ENCODE peak calls at places on chromosomes 11 and 22, in ten cellular contexts. R, N, G, D, T, P, H, B, F and E are unnamed samples. For H3K4me1, the result is how much of the 10 kb centered on the place peaks cover.

GRCh38 chr11:117300773-117301172 is 9.6 kb downstream of the BACE1-AS start:
- DNase-seq in R (no peak), N (no peak), G (no peak), D (no peak), T (no peak), P (no peak), H (no peak), B (no peak), F (no peak), E (no peak)

GRCh38 chr22:35986085-35986484 is 42.5 kb downstream of the RBFOX2 start:
- DNase-seq in R (no peak), N (no peak), G (no peak), D (no peak), T (no peak), P (no peak), H (no peak), B (no peak), F (no peak), E (no peak)

GRCh38 chr22:23837911-23838685 is 708 bp downstream of the DERL3 start:
- DNase-seq in R (no peak), N (no peak), G (no peak), D (peak), T (peak), P (no peak), H (no peak), B (no peak), F (no peak), E (no peak)

GRCh38 chr11:93704237-93704636 is 37.1 kb downstream of the TAF1D start:
- DNase-seq in R (no peak), N (no peak), G (no peak), D (no peak), T (no peak), P (no peak), H (no peak), B (no peak), F (no peak), E (no peak)

GRCh38 chr22:35352214-35353111 is 28.4 kb upstream of the HMOX1 start:
- DNase-seq in R (no peak), N (peak), G (peak), D (no peak), T (peak), P (peak), H (peak), B (peak), F (no peak), E (no peak)

GRCh38 chr11:119810478-119811232 is 81.7 kb upstream of the NECTIN1 start:
- DNase-seq in R (peak), N (no peak), G (no peak), D (no peak), T (no peak), P (no peak), H (no peak), B (no peak), F (no peak), E (no peak)

GRCh38 chr11:76577199-76577920 is 93.2 kb downstream of the LRRC32 start:
- DNase-seq in R (no peak), N (no peak), G (no peak), D (no peak), T (no peak), P (no peak), H (no peak), B (no peak), F (peak), E (peak)

GRCh38 chr22:40716116-40716515 is 36.8 kb downstream of the MCHR1 start:
- DNase-seq in R (no peak), N (no peak), G (no peak), D (no peak), T (no peak), P (no peak), H (no peak), B (no peak), F (no peak), E (no peak)

GRCh38 chr22:23267225-23268043 is 87.1 kb downstream of the BCR start:
- DNase-seq in R (no peak), N (no peak), G (no peak), D (no peak), T (no peak), P (no peak), H (no peak), B (no peak), F (no peak), E (no peak)

GRCh38 chr11:126415128-126415527 is 59.6 kb downstream of the ST3GAL4 start:
- DNase-seq in R (no peak), N (no peak), G (no peak), D (peak), T (no peak), P (peak), H (peak), B (peak), F (peak), E (no peak)

GRCh38 chr11:109033627-109034340 is 368.9 kb downstream of the DDX10 start:
- DNase-seq in R (no peak), N (no peak), G (no peak), D (no peak), T (no peak), P (no peak), H (no peak), B (no peak), F (peak), E (peak)

GRCh38 chr22:23278883-23279675 is 98.8 kb downstream of the BCR start:
- DNase-seq in R (peak), N (no peak), G (no peak), D (peak), T (no peak), P (no peak), H (peak), B (no peak), F (no peak), E (peak)

GRCh38 chr11:119684361-119685072 is 44.5 kb downstream of the NECTIN1 start:
- DNase-seq in R (peak), N (no peak), G (no peak), D (no peak), T (no peak), P (no peak), H (no peak), B (no peak), F (peak), E (peak)

GRCh38 chr22:39478461-39478860 is 21.6 kb downstream of the MGAT3 start:
- DNase-seq in R (no peak), N (no peak), G (no peak), D (peak), T (peak), P (no peak), H (no peak), B (no peak), F (no peak), E (no peak)

GRCh38 chr11:88651556-88651955 is 314.0 kb upstream of the CTSC start:
- DNase-seq in R (no peak), N (no peak), G (no peak), D (no peak), T (no peak), P (no peak), H (no peak), B (no peak), F (no peak), E (no peak)

GRCh38 chr22:41367680-41368542 is 13.8 kb upstream of the TEF start:
- DNase-seq in R (peak), N (no peak), G (no peak), D (peak), T (peak), P (no peak), H (peak), B (no peak), F (no peak), E (no peak)

GRCh38 chr11:12170984-12171383 is 60.6 kb downstream of the MICAL2 start:
- DNase-seq in R (no peak), N (no peak), G (no peak), D (no peak), T (no peak), P (no peak), H (no peak), B (peak), F (peak), E (no peak)

GRCh38 chr11:85764796-85765195 is 46.1 kb downstream of the SYTL2 start:
- DNase-seq in R (no peak), N (no peak), G (no peak), D (no peak), T (no peak), P (no peak), H (no peak), B (no peak), F (no peak), E (no peak)

GRCh38 chr22:32457031-32457430 is 7.2 kb downstream of the BPIFC start:
- DNase-seq in R (no peak), N (no peak), G (no peak), D (no peak), T (no peak), P (no peak), H (no peak), B (no peak), F (no peak), E (no peak)

GRCh38 chr22:46087816-46088277 is 62.5 kb upstream of the PPARA start:
- DNase-seq in R (peak), N (no peak), G (no peak), D (peak), T (no peak), P (peak), H (peak), B (peak), F (peak), E (peak)

GRCh38 chr11:64263021-64263946 is 12.0 kb downstream of the PLCB3 start:
- DNase-seq in R (no peak), N (no peak), G (no peak), D (no peak), T (peak), P (no peak), H (no peak), B (no peak), F (peak), E (no peak)

GRCh38 chr22:17638432-17639237 is at the start of gene BCL2L13:
- DNase-seq in R (peak), N (peak), G (peak), D (peak), T (peak), P (peak), H (peak), B (peak), F (peak), E (peak)

GRCh38 chr11:112579282-112579681 is 318.6 kb upstream of the PLET1 start:
- DNase-seq in R (no peak), N (no peak), G (no peak), D (no peak), T (no peak), P (no peak), H (no peak), B (no peak), F (no peak), E (no peak)

GRCh38 chr22:45678961-45679912 is 7.6 kb downstream of the ATXN10 start:
- DNase-seq in R (no peak), N (no peak), G (no peak), D (no peak), T (no peak), P (no peak), H (no peak), B (no peak), F (peak), E (peak)

GRCh38 chr22:30749272-30749671 is 54.6 kb downstream of the OSBP2 start:
- DNase-seq in R (no peak), N (no peak), G (no peak), D (no peak), T (no peak), P (no peak), H (no peak), B (no peak), F (no peak), E (no peak)

GRCh38 chr11:33857924-33858323 is 34.0 kb downstream of the LMO2 start:
- DNase-seq in R (peak), N (no peak), G (peak), D (peak), T (peak), P (peak), H (peak), B (peak), F (peak), E (no peak)

GRCh38 chr22:39130152-39130704 is 22.3 kb downstream of the CBX7 start:
- DNase-seq in R (no peak), N (no peak), G (no peak), D (no peak), T (peak), P (no peak), H (no peak), B (no peak), F (no peak), E (no peak)

GRCh38 chr11:71474771-71475483 is 21.9 kb downstream of the NADSYN1 start:
- DNase-seq in R (no peak), N (no peak), G (no peak), D (no peak), T (no peak), P (no peak), H (no peak), B (no peak), F (no peak), E (no peak)
- TF ChIP-seq CTCF in R (no peak), N (no peak), G (no peak), D (no peak), T (no peak), P (no peak), H (no peak), B (no peak), F (no peak), E (no peak)

GRCh38 chr11:118318112-118319030 is 13.8 kb downstream of the CD3E start:
- DNase-seq in R (no peak), N (no peak), G (no peak), D (no peak), T (no peak), P (no peak), H (no peak), B (no peak), F (no peak), E (no peak)
- H3K4me1 ChIP-seq in R (under half), N (half or more), G (under half), D (under half), T (under half), P (under half), H (under half), B (under half), F (under half), E (under half)

DNA sequence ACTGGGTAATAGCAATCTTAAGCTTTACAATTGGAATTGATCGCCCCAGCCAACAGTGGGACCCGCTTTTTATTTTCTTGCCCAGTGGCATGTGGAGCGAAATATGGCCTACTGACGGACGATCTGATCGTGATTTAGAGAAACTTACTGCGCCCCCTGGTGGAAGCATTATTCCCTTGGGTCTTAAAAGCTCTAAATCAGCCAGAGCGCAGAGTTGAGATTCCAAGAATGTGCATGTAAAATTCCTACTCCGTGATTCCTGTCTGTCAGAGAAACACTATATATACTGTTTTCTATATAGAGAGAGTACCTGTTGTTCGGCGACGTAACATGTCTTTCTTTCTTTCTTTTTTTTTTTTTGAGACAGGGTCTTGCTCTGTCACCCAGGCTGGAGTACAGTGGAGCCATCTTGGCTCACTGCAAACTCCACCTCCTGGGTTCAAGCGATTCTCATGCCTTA is 3.7 kb upstream of the DPF2 start:
- DNase-seq in R (peak), N (no peak), G (peak), D (peak), T (peak), P (peak), H (peak), B (peak), F (peak), E (peak)
- TF ChIP-seq CTCF in R (peak), N (peak), G (peak), D (peak), T (peak), P (peak), H (peak), B (peak), F (peak), E (peak)

GRCh38 chr22:48440673-48441552 is 1386.8 kb downstream of the BRD1 start:
- DNase-seq in R (no peak), N (no peak), G (no peak), D (no peak), T (no peak), P (no peak), H (no peak), B (no peak), F (no peak), E (no peak)

GRCh38 chr22:48440176-48440575 is 1387.5 kb downstream of the BRD1 start:
- DNase-seq in R (no peak), N (no peak), G (no peak), D (no peak), T (no peak), P (no peak), H (no peak), B (no peak), F (no peak), E (no peak)

GRCh38 chr22:48439560-48440135 is 1388.0 kb downstream of the BRD1 start:
- DNase-seq in R (no peak), N (no peak), G (no peak), D (no peak), T (no peak), P (no peak), H (no peak), B (no peak), F (no peak), E (no peak)

GRCh38 chr22:48442663-48443062 is 1385.0 kb downstream of the BRD1 start:
- DNase-seq in R (no peak), N (no peak), G (no peak), D (no peak), T (no peak), P (no peak), H (no peak), B (no peak), F (no peak), E (no peak)

GRCh38 chr22:48441553-48441850 is 1386.2 kb downstream of the BRD1 start:
- DNase-seq in R (no peak), N (no peak), G (no peak), D (no peak), T (no peak), P (no peak), H (no peak), B (no peak), F (no peak), E (no peak)
- H3K4me1 ChIP-seq in R (under half), N (under half), G (under half), D (under half), T (under half), P (under half), H (under half), B (under half), F (under half), E (under half)

GRCh38 chr11:90911192-90911591 is 688.3 kb upstream of the CHORDC1 start:
- DNase-seq in R (no peak), N (no peak), G (no peak), D (no peak), T (no peak), P (no peak), H (no peak), B (no peak), F (no peak), E (no peak)

GRCh38 chr11:90913131-90913668 is 690.4 kb upstream of the CHORDC1 start:
- DNase-seq in R (no peak), N (no peak), G (no peak), D (no peak), T (no peak), P (no peak), H (no peak), B (no peak), F (no peak), E (no peak)

GRCh38 chr11:90912631-90913030 is 689.8 kb upstream of the CHORDC1 start:
- DNase-seq in R (no peak), N (no peak), G (no peak), D (no peak), T (no peak), P (no peak), H (no peak), B (no peak), F (no peak), E (no peak)

DNA sequence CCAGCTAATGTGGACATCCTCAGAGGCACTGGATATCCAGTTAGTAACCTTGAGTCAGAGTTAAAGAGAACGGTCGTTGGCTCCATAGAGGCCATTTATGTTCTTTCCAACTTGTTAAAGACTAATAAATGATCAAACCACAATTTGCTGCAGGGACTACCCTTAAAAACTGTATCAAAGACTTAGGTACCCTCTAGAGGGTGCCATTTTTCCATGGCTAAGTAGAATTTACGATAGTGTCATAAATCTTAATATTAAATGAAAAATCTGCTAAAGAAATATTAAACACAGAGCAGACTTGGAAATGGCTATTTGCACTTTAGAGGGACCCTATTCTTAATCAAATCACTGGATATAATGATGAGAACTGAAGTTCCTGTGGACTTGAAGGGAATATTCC is 685.2 kb upstream of the CHORDC1 start:
- DNase-seq in R (no peak), N (no peak), G (no peak), D (no peak), T (no peak), P (no peak), H (no peak), B (no peak), F (peak), E (no peak)
- TF ChIP-seq CTCF in R (no peak), N (no peak), G (peak), D (no peak), T (peak), P (no peak), H (no peak), B (no peak), F (no peak), E (peak)